ENCODE peak calls at places on chromosomes 1 and 21, in eight cellular contexts. Y is IMR-90, W is colonic mucosa, D is esophagus muscularis mucosa, Z is tibial artery, L is heart left ventricle, R is kidney, F is fibroblast of lung. U is an unnamed sample.

GRCh38 chr1:18511469-18511997 is 30.8 kb downstream of the KLHDC7A start:
- DNase-seq in W (no peak), R (no peak), Y (no peak), F (no peak), D (peak), Z (no peak), L (no peak), U (no peak)

GRCh38 chr1:116556289-116557006 is 14.4 kb downstream of the CD58 start:
- DNase-seq in F (peak), Z (peak), L (peak), W (peak), Y (peak), R (no peak), D (peak), U (peak)

GRCh38 chr1:3017440-3018050 is 3.7 kb upstream of the ACTRT2 start:
- DNase-seq in Z (peak), Y (no peak), L (no peak), R (peak), F (no peak), W (no peak), D (no peak), U (no peak)

GRCh38 chr1:239985044-239985443 is 106.6 kb upstream of the FMN2 start:
- DNase-seq in W (no peak), L (no peak), Z (no peak), F (no peak), R (no peak), Y (no peak), D (no peak), U (no peak)

GRCh38 chr1:202283991-202284390 is 57.7 kb downstream of the UBE2T start:
- DNase-seq in F (peak), Z (no peak), Y (peak), R (no peak), L (no peak), D (no peak), W (no peak), U (no peak)

GRCh38 chr1:96861836-96862235 is 140.3 kb downstream of the PTBP2 start:
- DNase-seq in W (no peak), Y (no peak), D (no peak), R (no peak), F (no peak), L (no peak), Z (no peak), U (no peak)

GRCh38 chr1:67747667-67748066 is 62.7 kb downstream of the GADD45A start:
- DNase-seq in Z (no peak), Y (peak), L (no peak), W (peak), R (no peak), D (no peak), F (no peak), U (no peak)

GRCh38 chr1:61337037-61337436 is 254.7 kb downstream of the NFIA start:
- DNase-seq in R (no peak), Y (no peak), D (no peak), F (peak), W (no peak), Z (no peak), L (no peak), U (no peak)

GRCh38 chr1:29521438-29521715 is 285.1 kb downstream of the PTPRU start:
- DNase-seq in R (no peak), L (no peak), W (no peak), Y (no peak), Z (no peak), D (no peak), F (no peak), U (no peak)

GRCh38 chr1:153612111-153612754 is 704 bp downstream of the S100A16 start:
- DNase-seq in F (no peak), Z (no peak), R (peak), W (no peak), Y (no peak), D (no peak), L (no peak), U (no peak)

GRCh38 chr1:153614189-153614900 is 1.4 kb upstream of the S100A16 start:
- DNase-seq in R (peak), D (no peak), F (no peak), Z (no peak), W (no peak), Y (no peak), L (no peak), U (no peak)

GRCh38 chr1:153614906-153615305 is 1.2 kb downstream of the S100A14 start:
- DNase-seq in L (no peak), R (peak), W (no peak), D (no peak), Z (no peak), Y (no peak), F (no peak), U (no peak)

GRCh38 chr1:153612755-153613331 is at the start of gene S100A16:
- DNase-seq in Z (peak), R (peak), Y (peak), W (peak), D (no peak), F (peak), L (peak), U (peak)

DNA sequence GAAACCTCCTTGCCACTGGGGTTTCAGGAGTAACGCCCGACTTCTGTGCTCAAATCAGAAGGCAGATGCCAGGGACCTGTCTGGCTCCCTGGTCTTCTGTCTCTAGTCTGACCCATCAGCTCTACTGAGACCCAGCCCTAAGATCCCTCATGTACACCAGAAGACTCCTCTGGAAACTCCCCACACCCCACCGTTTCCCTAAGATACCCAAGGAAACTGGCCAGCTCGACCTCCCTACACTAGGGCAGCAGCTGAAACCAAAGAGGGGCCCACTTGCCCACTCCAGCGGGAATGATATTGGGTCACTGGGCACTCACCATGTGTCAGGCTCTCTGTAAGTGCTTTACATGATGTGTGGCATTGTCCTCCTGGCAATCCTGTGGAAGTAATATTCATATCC is 469 bp upstream of the S100A16 start:
- DNase-seq in Z (no peak), R (peak), D (no peak), L (no peak), W (no peak), F (no peak), Y (no peak), U (no peak)
- H3K27ac ChIP-seq in Z (peak), R (peak), D (peak), L (peak), W (peak), F (no peak), Y (peak), U (peak)

GRCh38 chr21:34513109-34513675 is 1.2 kb upstream of the KCNE1 start:
- DNase-seq in D (no peak), Z (no peak), L (no peak), W (no peak), R (no peak), Y (no peak), F (peak), U (peak)

GRCh38 chr21:34510148-34511142 is 1.6 kb downstream of the KCNE1 start:
- DNase-seq in R (peak), L (peak), F (peak), D (no peak), W (peak), Z (peak), Y (peak), U (peak)

GRCh38 chr21:34511787-34512451 is at the start of gene KCNE1:
- DNase-seq in R (no peak), W (no peak), L (peak), Y (no peak), Z (peak), F (peak), D (no peak), U (peak)

GRCh38 chr21:34511154-34511553 is 856 bp downstream of the KCNE1 start:
- DNase-seq in R (no peak), L (peak), D (no peak), Y (no peak), F (peak), W (no peak), Z (no peak), U (peak)

GRCh38 chr21:34509151-34509550 is 2.9 kb downstream of the KCNE1 start:
- DNase-seq in D (no peak), F (no peak), L (no peak), Y (no peak), Z (no peak), W (no peak), R (no peak), U (peak)
- TF ChIP-seq CTCF in D (peak), F (peak), L (no peak), Y (peak), Z (no peak), W (peak), R (no peak), U (peak)

GRCh38 chr1:89126234-89126580 is 293 bp upstream of the GBP2 start:
- DNase-seq in W (no peak), L (no peak), Z (no peak), D (no peak), F (no peak), R (no peak), Y (no peak), U (no peak)
- H3K4me3 ChIP-seq in W (peak), L (peak), Z (peak), D (peak), F (no peak), R (peak), Y (no peak), U (no peak)

GRCh38 chr1:205440121-205440475 is 15.7 kb downstream of the BLACAT1 start:
- DNase-seq in R (no peak), L (no peak), D (no peak), W (no peak), F (no peak), Z (no peak), Y (no peak), U (no peak)
- H3K27ac ChIP-seq in R (no peak), L (no peak), D (peak), W (no peak), F (no peak), Z (no peak), Y (no peak), U (no peak)

GRCh38 chr21:36542312-36543101 is 62.6 kb upstream of the CLDN14 start:
- DNase-seq in W (no peak), R (no peak), L (no peak), Z (peak), F (no peak), D (no peak), Y (no peak), U (no peak)
- TF ChIP-seq CTCF in W (no peak), R (peak), L (no peak), Z (no peak), F (no peak), D (no peak), Y (no peak), U (no peak)